ENCODE peak calls at places on chromosome 13, in four cellular contexts. M, O, W and R are unnamed samples.

GRCh38 chr13:76803831-76804230 is 82.4 kb downstream of the KCTD12 start:
- DNase-seq in O (no peak), W (no peak), M (no peak), R (no peak)

GRCh38 chr13:113176292-113176691 is 17.8 kb downstream of the PROZ start:
- DNase-seq in W (no peak), O (no peak), M (no peak), R (no peak)

GRCh38 chr13:35690546-35690945 is 214.1 kb upstream of the MAB21L1 start:
- DNase-seq in M (no peak), W (no peak), O (no peak), R (no peak)

GRCh38 chr13:75795274-75795673 is 159.1 kb downstream of the LMO7 start:
- DNase-seq in M (no peak), W (no peak), O (no peak), R (no peak)

GRCh38 chr13:114146629-114147028 is 14.2 kb upstream of the RASA3 start:
- DNase-seq in M (no peak), W (no peak), O (no peak), R (peak)

GRCh38 chr13:30299746-30300145 is 7.6 kb downstream of the KATNAL1 start:
- DNase-seq in M (no peak), W (no peak), O (no peak), R (no peak)

GRCh38 chr13:64278493-64278892 is 2862.8 kb upstream of the PCDH20 start:
- DNase-seq in W (no peak), M (no peak), O (no peak), R (no peak)

GRCh38 chr13:89955773-89956172 is 1391.7 kb upstream of the MIR17HG start:
- DNase-seq in W (no peak), O (no peak), M (no peak), R (no peak)

GRCh38 chr13:95115525-95115924 is 185.7 kb downstream of the ABCC4 start:
- DNase-seq in W (no peak), O (no peak), M (no peak), R (no peak)

GRCh38 chr13:98162935-98163334 is 14.1 kb downstream of the RNF113B start:
- DNase-seq in M (no peak), O (no peak), W (no peak), R (no peak)

GRCh38 chr13:44692173-44692713 is 116.1 kb upstream of the TSC22D1 start:
- DNase-seq in O (no peak), W (no peak), M (no peak), R (peak)

GRCh38 chr13:27534108-27534975 is 84.0 kb upstream of the MTIF3 start:
- DNase-seq in O (no peak), W (no peak), M (no peak), R (no peak)

GRCh38 chr13:109131698-109132257 is 502.4 kb downstream of the MYO16 start:
- DNase-seq in O (no peak), W (no peak), M (peak), R (no peak)

GRCh38 chr13:95300625-95301134 is 571 bp downstream of the ABCC4 start:
- DNase-seq in M (no peak), W (peak), O (peak), R (peak)

GRCh38 chr13:22940736-22941135 is 240.0 kb upstream of the SGCG start:
- DNase-seq in M (no peak), O (no peak), W (no peak), R (no peak)

GRCh38 chr13:94345374-94346195 is 133.9 kb downstream of the DCT start:
- DNase-seq in W (no peak), M (no peak), O (peak), R (no peak)

GRCh38 chr13:75196112-75196855 is 285.7 kb downstream of the TBC1D4 start:
- DNase-seq in W (no peak), O (no peak), M (no peak), R (no peak)

GRCh38 chr13:23467048-23467931 is 33.8 kb upstream of the SACS start:
- DNase-seq in M (no peak), O (no peak), W (no peak), R (no peak)

DNA sequence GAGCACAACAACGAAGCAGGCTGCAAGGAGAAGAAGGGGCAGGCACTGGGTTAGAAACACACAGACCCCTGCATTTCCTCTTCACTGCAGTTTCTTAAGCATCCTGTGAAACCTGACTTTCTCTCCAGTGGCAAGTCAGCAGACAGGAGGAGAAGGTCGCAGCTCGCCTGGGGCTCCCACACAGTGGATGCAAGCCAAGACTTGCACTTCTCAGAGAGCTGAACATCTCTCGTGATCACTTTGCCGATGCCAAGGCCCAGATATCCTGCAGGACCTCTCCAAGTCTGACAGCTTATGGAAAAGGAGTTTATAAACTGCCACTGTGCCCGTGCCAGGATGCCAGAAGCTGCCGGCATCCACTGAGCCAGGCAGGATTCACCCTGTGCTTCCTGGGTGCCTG is 18.4 kb downstream of the TMEM272 start:
- DNase-seq in W (no peak), O (no peak), M (no peak), R (no peak)
- TF ChIP-seq SP1 in W (no peak), O (no peak), M (no peak), R (no peak)

GRCh38 chr13:49908637-49909036 is 27.5 kb downstream of the SPRYD7 start:
- DNase-seq in O (no peak), M (no peak), W (no peak), R (no peak)

GRCh38 chr13:49904729-49905456 is 31.2 kb downstream of the SPRYD7 start:
- DNase-seq in M (no peak), O (no peak), W (no peak), R (no peak)
- TF ChIP-seq BHLHE40 in M (no peak), O (no peak), W (no peak), R (no peak)

DNA sequence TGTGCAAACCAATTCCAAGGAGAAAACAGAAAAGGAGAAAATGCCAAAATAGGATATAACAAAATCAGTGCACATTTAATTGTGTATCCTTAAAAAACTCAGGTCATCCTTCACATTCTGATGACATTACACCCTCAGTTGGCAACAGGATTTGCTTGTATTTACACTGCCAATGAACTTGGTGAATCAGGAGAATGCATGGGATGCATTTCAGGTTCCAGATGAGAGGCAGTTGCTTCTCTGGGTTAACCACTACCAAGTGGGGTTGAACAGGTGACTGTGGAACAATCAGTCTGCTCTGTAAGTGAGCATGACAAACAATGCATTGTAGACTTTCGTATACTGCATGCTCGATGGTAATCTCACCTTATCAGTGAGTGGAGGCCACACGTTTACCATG is 79.1 kb downstream of the STARD13 start:
- DNase-seq in W (no peak), M (no peak), O (no peak), R (no peak)
- TF ChIP-seq SP1 in W (no peak), M (no peak), O (no peak), R (no peak)

GRCh38 chr13:43472980-43473379 is 313.8 kb downstream of the ENOX1 start:
- DNase-seq in O (no peak), W (no peak), M (no peak), R (no peak)

GRCh38 chr13:43472344-43472743 is 314.4 kb downstream of the ENOX1 start:
- DNase-seq in M (no peak), W (no peak), O (no peak), R (no peak)

GRCh38 chr13:43478178-43478577 is 308.6 kb downstream of the ENOX1 start:
- DNase-seq in W (no peak), M (no peak), O (no peak), R (no peak)

GRCh38 chr13:43473437-43473836 is 313.3 kb downstream of the ENOX1 start:
- DNase-seq in W (no peak), O (no peak), M (no peak), R (no peak)

DNA sequence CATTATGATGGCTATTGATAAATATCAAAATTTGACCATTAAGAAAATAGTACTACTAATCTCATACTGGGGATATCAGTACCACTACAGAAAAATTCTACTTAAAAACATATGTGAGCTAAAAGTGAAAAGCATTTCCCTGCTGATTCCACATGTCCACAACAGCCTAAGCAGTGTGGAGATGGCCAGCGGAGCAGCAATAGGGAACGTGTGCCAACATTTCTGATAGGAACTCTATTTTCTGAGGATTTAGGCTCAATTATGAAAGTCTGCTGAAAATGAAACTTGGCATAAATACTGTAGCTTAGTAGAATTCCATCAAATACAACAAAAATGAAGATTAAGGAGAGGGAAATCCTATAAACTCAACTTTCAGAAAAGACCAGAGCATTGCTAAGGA is 311.6 kb downstream of the ENOX1 start:
- DNase-seq in M (no peak), O (no peak), W (no peak), R (no peak)
- TF ChIP-seq BHLHE40 in M (no peak), O (no peak), W (no peak), R (no peak)

GRCh38 chr13:82717249-82717648 is 1165.0 kb downstream of the SLITRK1 start:
- DNase-seq in W (no peak), M (no peak), O (no peak), R (no peak)
- TF ChIP-seq SP1 in W (no peak), M (no peak), O (no peak), R (no peak)

GRCh38 chr13:66693656-66694055 is 536.5 kb downstream of the PCDH9 start:
- DNase-seq in O (no peak), W (no peak), M (no peak), R (no peak)
- TF ChIP-seq BHLHE40 in O (no peak), W (no peak), M (no peak), R (no peak)

DNA sequence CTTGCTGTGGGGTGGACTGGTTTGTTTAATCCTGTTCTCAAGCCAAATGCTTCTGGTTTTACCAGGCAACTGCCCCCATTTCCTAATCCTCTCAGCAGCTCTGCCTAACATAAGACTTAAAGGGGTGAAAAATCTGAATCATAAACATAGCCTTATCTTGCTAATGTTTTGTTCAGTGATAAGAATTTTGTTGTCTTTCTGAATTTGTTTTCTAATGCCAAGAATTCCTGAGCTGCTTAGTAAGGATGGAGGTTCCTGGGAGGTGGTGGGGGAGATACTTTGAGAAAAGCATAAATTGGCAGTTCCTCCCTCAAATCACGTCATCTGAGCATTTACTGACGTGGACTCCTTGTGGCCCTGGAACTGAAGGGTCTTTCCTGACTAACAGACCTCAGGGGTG is 42.8 kb downstream of the ING1 start:
- DNase-seq in M (no peak), O (no peak), W (no peak), R (no peak)
- TF ChIP-seq SP1 in M (no peak), O (no peak), W (no peak), R (no peak)

GRCh38 chr13:106570354-106570822 is 2.5 kb upstream of the ARGLU1 start:
- DNase-seq in W (peak), M (no peak), O (no peak), R (peak)
- TF ChIP-seq BHLHE40 in W (no peak), M (no peak), O (no peak), R (no peak)